ENCODE peak calls at places on chromosome 12, in eight cellular contexts. P is neuronal stem cell, L is SK-N-SH, Z is suprapubic skin, W is ovary, T is A549, H is right cardiac atrium, X is aorta. Q is an unnamed sample. For H3K4me1, the result is how much of the 10 kb centered on the place peaks cover.

GRCh38 chr12:49885118-49885517 is 18.6 kb downstream of the FAIM2 start:
- DNase-seq in P (no peak), L (no peak), Z (no peak), W (no peak), T (no peak), H (no peak), X (peak), Q (no peak)

GRCh38 chr12:93591137-93591868 is 18.8 kb downstream of the SOCS2 start:
- DNase-seq in P (no peak), L (peak), Z (peak), W (peak), T (peak), H (peak), X (peak), Q (peak)

GRCh38 chr12:32302218-32302826 is 97.0 kb upstream of the FGD4 start:
- DNase-seq in P (no peak), L (peak), Z (no peak), W (no peak), T (no peak), H (no peak), X (no peak), Q (peak)

GRCh38 chr12:27843714-27844245 is 63.7 kb upstream of the MANSC4 start:
- DNase-seq in P (no peak), L (no peak), Z (no peak), W (no peak), T (no peak), H (no peak), X (no peak), Q (peak)

GRCh38 chr12:50764861-50765324 is 992 bp downstream of the ATF1 start:
- DNase-seq in P (no peak), L (peak), Z (peak), W (no peak), T (peak), H (no peak), X (no peak), Q (peak)

GRCh38 chr12:59113831-59114273 is 193.5 kb upstream of the LRIG3 start:
- DNase-seq in P (peak), L (peak), Z (peak), W (peak), T (peak), H (peak), X (peak), Q (peak)

GRCh38 chr12:89111964-89112363 is 240.3 kb downstream of the DUSP6 start:
- DNase-seq in P (no peak), L (no peak), Z (no peak), W (no peak), T (no peak), H (no peak), X (no peak), Q (no peak)

GRCh38 chr12:24297516-24297915 is 348.0 kb upstream of the SOX5 start:
- DNase-seq in P (no peak), L (no peak), Z (no peak), W (no peak), T (no peak), H (no peak), X (no peak), Q (no peak)

GRCh38 chr12:34368079-34368478 is 345.8 kb downstream of the ALG10 start:
- DNase-seq in P (no peak), L (no peak), Z (no peak), W (no peak), T (no peak), H (no peak), X (no peak), Q (no peak)

GRCh38 chr12:57368349-57369095 is 62.3 kb downstream of the R3HDM2 start:
- DNase-seq in P (no peak), L (no peak), Z (no peak), W (no peak), T (peak), H (no peak), X (no peak), Q (no peak)

GRCh38 chr12:64147860-64148259 is 74.2 kb downstream of the KICS2 start:
- DNase-seq in P (no peak), L (no peak), Z (no peak), W (no peak), T (no peak), H (no peak), X (no peak), Q (no peak)

GRCh38 chr12:24054411-24054810 is 104.9 kb upstream of the SOX5 start:
- DNase-seq in P (no peak), L (no peak), Z (no peak), W (no peak), T (no peak), H (peak), X (peak), Q (no peak)

GRCh38 chr12:54622463-54623183 is 12.1 kb downstream of the LACRT start:
- DNase-seq in P (no peak), L (no peak), Z (no peak), W (no peak), T (no peak), H (no peak), X (no peak), Q (no peak)

GRCh38 chr12:127717293-127717692 is 549.7 kb upstream of the TMEM132C start:
- DNase-seq in P (no peak), L (no peak), Z (no peak), W (no peak), T (no peak), H (no peak), X (no peak), Q (no peak)

GRCh38 chr12:91923864-91924263 is 221.8 kb downstream of the BTG1 start:
- DNase-seq in P (no peak), L (no peak), Z (no peak), W (no peak), T (no peak), H (peak), X (peak), Q (no peak)

GRCh38 chr12:121812921-121813896 is 9.4 kb downstream of the SETD1B start:
- DNase-seq in P (no peak), L (no peak), Z (peak), W (no peak), T (no peak), H (no peak), X (peak), Q (peak)

GRCh38 chr12:79964100-79964627 is 29.3 kb upstream of the PPP1R12A start:
- DNase-seq in P (no peak), L (no peak), Z (no peak), W (no peak), T (no peak), H (no peak), X (no peak), Q (no peak)

GRCh38 chr12:111011999-111012600 is 91.7 kb upstream of the MYL2 start:
- DNase-seq in P (no peak), L (no peak), Z (no peak), W (no peak), T (no peak), H (no peak), X (no peak), Q (no peak)

GRCh38 chr12:93370947-93371346 is 6.8 kb upstream of the NUDT4 start:
- DNase-seq in P (no peak), L (no peak), Z (no peak), W (no peak), T (no peak), H (no peak), X (no peak), Q (no peak)

GRCh38 chr12:125634813-125635212 is 569.6 kb downstream of the AACS start:
- DNase-seq in P (no peak), L (no peak), Z (no peak), W (no peak), T (no peak), H (no peak), X (no peak), Q (no peak)

GRCh38 chr12:10361622-10362021 is 28.2 kb downstream of the KLRK1 start:
- DNase-seq in P (no peak), L (no peak), Z (no peak), W (no peak), T (no peak), H (no peak), X (no peak), Q (peak)

GRCh38 chr12:109736552-109737108 is 23.0 kb downstream of the FAM222A start:
- DNase-seq in P (peak), L (peak), Z (peak), W (peak), T (no peak), H (peak), X (peak), Q (peak)

GRCh38 chr12:124520896-124521295 is 46.5 kb downstream of the NCOR2 start:
- DNase-seq in P (no peak), L (no peak), Z (peak), W (no peak), T (no peak), H (no peak), X (no peak), Q (no peak)

GRCh38 chr12:131642101-131642540 is 68.8 kb upstream of the SFSWAP start:
- DNase-seq in P (no peak), L (no peak), Z (no peak), W (no peak), T (peak), H (no peak), X (no peak), Q (peak)

GRCh38 chr12:39587247-39587646 is 32.4 kb downstream of the ABCD2 start:
- DNase-seq in P (no peak), L (peak), Z (no peak), W (no peak), T (no peak), H (no peak), X (no peak), Q (peak)

GRCh38 chr12:41151789-41152188 is 36.3 kb upstream of the PDZRN4 start:
- DNase-seq in P (no peak), L (no peak), Z (no peak), W (no peak), T (peak), H (no peak), X (no peak), Q (no peak)

GRCh38 chr12:54654926-54655325 is 6.8 kb upstream of the DCD start:
- DNase-seq in P (no peak), L (no peak), Z (no peak), W (no peak), T (no peak), H (no peak), X (no peak), Q (no peak)

GRCh38 chr12:122981036-122981471 is 573 bp downstream of the ARL6IP4 start:
- DNase-seq in P (no peak), L (peak), Z (peak), W (peak), T (no peak), H (peak), X (no peak), Q (no peak)

GRCh38 chr12:57216931-57217871 is 607 bp downstream of the NXPH4 start:
- DNase-seq in P (no peak), L (peak), Z (no peak), W (no peak), T (peak), H (no peak), X (no peak), Q (no peak)

GRCh38 chr12:111942557-111942956 is 70.4 kb downstream of the TMEM116 start:
- DNase-seq in P (no peak), L (no peak), Z (no peak), W (no peak), T (no peak), H (no peak), X (no peak), Q (no peak)

GRCh38 chr12:31951008-31951407 is 8.2 kb upstream of the RESF1 start:
- DNase-seq in P (no peak), L (no peak), Z (no peak), W (no peak), T (no peak), H (no peak), X (no peak), Q (no peak)

GRCh38 chr12:23757541-23757962 is 191.9 kb downstream of the SOX5 start:
- DNase-seq in P (peak), L (no peak), Z (no peak), W (no peak), T (no peak), H (no peak), X (no peak), Q (no peak)

GRCh38 chr12:88036368-88036965 is 7.3 kb upstream of the C12orf50 start:
- DNase-seq in P (no peak), L (no peak), Z (no peak), W (no peak), T (no peak), H (no peak), X (no peak), Q (peak)

GRCh38 chr12:57151741-57152407 is 4.5 kb upstream of the LRP1-AS start:
- DNase-seq in P (no peak), L (peak), Z (peak), W (peak), T (no peak), H (peak), X (peak), Q (no peak)

GRCh38 chr12:2034633-2035420 is 18.0 kb upstream of the CACNA1C start:
- DNase-seq in P (peak), L (peak), Z (peak), W (peak), T (peak), H (peak), X (peak), Q (peak)

GRCh38 chr12:96177013-96177412 is 17.2 kb upstream of the ELK3 start:
- DNase-seq in P (no peak), L (no peak), Z (no peak), W (no peak), T (no peak), H (peak), X (no peak), Q (no peak)

GRCh38 chr12:115466076-115466475 is 782.1 kb upstream of the TBX3 start:
- DNase-seq in P (no peak), L (no peak), Z (no peak), W (no peak), T (no peak), H (no peak), X (no peak), Q (no peak)

GRCh38 chr12:107669946-107670345 is 15.7 kb upstream of the PWP1 start:
- DNase-seq in P (no peak), L (no peak), Z (no peak), W (no peak), T (no peak), H (no peak), X (no peak), Q (no peak)

GRCh38 chr12:95718001-95718400 is 72.6 kb downstream of the NTN4 start:
- DNase-seq in P (no peak), L (no peak), Z (no peak), W (no peak), T (no peak), H (no peak), X (no peak), Q (no peak)

GRCh38 chr12:1500095-1500801 is 94.1 kb downstream of the FBXL14 start:
- DNase-seq in P (no peak), L (no peak), Z (no peak), W (no peak), T (no peak), H (peak), X (peak), Q (peak)

GRCh38 chr12:6536894-6537579 is 2.7 kb downstream of the GAPDH start:
- DNase-seq in P (no peak), L (no peak), Z (no peak), W (peak), T (no peak), H (no peak), X (no peak), Q (no peak)
- H3K4me1 ChIP-seq in P (under half), L (under half), Z (half or more), W (under half), T (half or more), H (under half), X (under half), Q (half or more)

GRCh38 chr12:166425-167091 is 47.4 kb downstream of the SLC6A12 start:
- DNase-seq in P (no peak), L (no peak), Z (no peak), W (no peak), T (no peak), H (no peak), X (no peak), Q (no peak)

GRCh38 chr12:162467-163307 is 51.3 kb downstream of the SLC6A12 start:
- DNase-seq in P (peak), L (peak), Z (no peak), W (no peak), T (no peak), H (no peak), X (no peak), Q (no peak)

GRCh38 chr12:165862-166368 is 48.0 kb downstream of the SLC6A12 start:
- DNase-seq in P (no peak), L (no peak), Z (no peak), W (no peak), T (no peak), H (no peak), X (no peak), Q (no peak)

GRCh38 chr12:163406-163986 is 50.5 kb downstream of the SLC6A12 start:
- DNase-seq in P (no peak), L (no peak), Z (no peak), W (no peak), T (no peak), H (no peak), X (no peak), Q (no peak)

DNA sequence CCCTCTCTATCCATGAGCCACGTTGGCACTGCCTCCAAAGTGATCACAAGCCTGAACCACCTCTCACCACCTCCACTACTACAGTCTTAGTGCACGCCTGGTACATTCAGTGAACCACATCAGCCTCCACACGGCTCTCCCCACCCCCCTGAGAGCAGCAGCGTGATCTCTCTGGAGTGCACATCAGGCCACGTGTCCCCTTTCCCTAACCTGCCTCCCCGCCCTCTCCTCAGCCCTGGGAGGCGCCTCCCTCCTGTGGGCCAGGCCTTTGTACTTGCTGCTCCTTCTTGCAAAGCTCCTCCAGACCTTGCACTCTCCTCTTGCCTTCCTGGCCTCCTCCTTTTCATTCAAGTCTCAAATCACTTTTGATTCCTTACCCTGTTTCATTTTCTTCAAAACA is 49.8 kb downstream of the SLC6A12 start:
- DNase-seq in P (no peak), L (no peak), Z (no peak), W (no peak), T (no peak), H (no peak), X (no peak), Q (no peak)
- H3K4me1 ChIP-seq in P (under half), L (under half), Z (under half), W (under half), T (under half), H (under half), X (under half), Q (under half)

GRCh38 chr12:14257734-14258467 is 107.6 kb upstream of the ATF7IP start:
- DNase-seq in P (peak), L (peak), Z (peak), W (peak), T (peak), H (peak), X (peak), Q (peak)

GRCh38 chr12:14256139-14256538 is 109.3 kb upstream of the ATF7IP start:
- DNase-seq in P (no peak), L (no peak), Z (no peak), W (no peak), T (no peak), H (no peak), X (no peak), Q (no peak)

GRCh38 chr12:14258468-14258947 is 107.0 kb upstream of the ATF7IP start:
- DNase-seq in P (no peak), L (no peak), Z (no peak), W (peak), T (no peak), H (no peak), X (no peak), Q (peak)

GRCh38 chr12:14256555-14257169 is 108.8 kb upstream of the ATF7IP start:
- DNase-seq in P (peak), L (peak), Z (peak), W (peak), T (peak), H (peak), X (peak), Q (peak)

DNA sequence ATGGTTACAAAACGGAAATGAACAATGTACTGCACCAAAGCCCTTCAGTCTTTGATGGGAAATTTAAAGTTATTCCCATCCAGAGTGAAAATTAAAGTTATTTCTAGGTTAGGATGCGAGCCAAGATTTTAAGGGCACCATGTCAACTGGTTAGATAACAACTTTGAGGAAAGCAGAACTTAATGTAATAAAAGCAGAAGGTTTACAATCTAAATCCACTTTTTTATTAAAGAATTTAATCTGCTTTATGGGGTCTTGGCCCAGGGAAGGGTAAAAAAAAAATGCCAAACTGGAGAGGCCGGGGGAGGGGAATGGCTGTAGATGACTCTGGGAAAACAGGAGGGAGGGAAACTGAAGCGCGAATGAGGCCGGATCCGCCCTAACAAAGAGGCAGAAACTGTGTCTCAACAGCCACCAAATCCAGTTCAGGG is 108.2 kb upstream of the ATF7IP start:
- DNase-seq in P (no peak), L (no peak), Z (no peak), W (peak), T (no peak), H (no peak), X (no peak), Q (no peak)
- H3K4me1 ChIP-seq in P (under half), L (under half), Z (half or more), W (under half), T (under half), H (under half), X (under half), Q (under half)

GRCh38 chr12:19223018-19223417 is 93.5 kb downstream of the PLEKHA5 start:
- DNase-seq in P (no peak), L (peak), Z (no peak), W (no peak), T (peak), H (no peak), X (no peak), Q (peak)
- H3K4me1 ChIP-seq in P (under half), L (under half), Z (under half), W (under half), T (under half), H (under half), X (under half), Q (under half)

DNA sequence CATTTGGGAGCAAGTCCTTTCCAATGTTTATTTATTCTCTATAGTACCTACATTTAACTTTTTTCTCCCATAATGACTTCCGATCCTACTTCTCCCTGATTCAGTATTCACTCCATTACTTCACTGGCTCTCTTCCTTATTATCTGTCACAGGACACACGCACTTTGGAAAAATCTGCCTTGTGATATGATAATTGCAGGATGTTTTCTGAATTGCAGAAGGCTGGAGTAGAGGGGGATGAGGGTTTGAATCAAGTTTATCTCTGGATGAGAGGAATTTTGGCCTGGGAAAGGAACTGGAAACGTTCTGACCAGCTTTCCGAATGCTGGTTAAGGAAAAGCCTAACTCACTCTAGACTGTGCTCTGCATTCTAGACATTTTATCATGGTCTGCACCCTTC is 75.0 kb downstream of the HMGA2 start:
- DNase-seq in P (no peak), L (no peak), Z (no peak), W (no peak), T (no peak), H (no peak), X (no peak), Q (no peak)
- H3K4me1 ChIP-seq in P (under half), L (half or more), Z (under half), W (under half), T (under half), H (under half), X (under half), Q (under half)

DNA sequence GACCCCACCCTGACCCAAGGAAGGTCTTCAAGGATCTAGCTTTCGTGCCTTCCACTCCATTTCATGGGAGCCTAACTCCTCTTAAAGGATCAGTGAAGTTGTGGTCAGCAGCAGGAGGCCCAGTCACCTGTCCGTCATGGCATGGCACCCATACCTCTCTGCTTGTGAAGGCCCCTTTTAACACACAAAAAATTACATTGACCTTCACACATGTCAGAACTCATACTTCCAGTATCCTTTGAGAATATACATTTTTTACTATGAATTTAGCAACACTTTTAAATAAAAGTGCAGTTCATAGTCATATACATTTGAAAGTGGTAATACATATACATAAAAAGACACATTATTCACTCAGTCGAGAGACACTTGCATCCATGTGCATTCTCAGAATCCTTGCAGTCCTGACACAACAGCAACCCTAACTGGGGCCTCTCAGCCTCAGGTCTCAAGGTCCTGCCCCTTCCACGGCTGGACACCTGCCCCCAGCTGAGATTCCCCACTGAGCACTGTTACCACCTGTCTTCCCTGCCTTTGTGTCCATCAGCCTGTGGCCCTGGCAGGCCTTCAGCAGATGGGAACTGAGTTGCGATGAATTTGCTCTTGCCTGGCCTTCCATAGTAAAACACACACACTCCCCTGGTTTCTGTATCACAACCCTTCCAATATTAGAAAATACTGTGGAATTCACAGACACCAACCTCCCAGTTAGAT is 3.7 kb upstream of the KRT3 start:
- DNase-seq in P (no peak), L (no peak), Z (no peak), W (no peak), T (no peak), H (no peak), X (no peak), Q (no peak)
- H3K4me1 ChIP-seq in P (under half), L (under half), Z (under half), W (under half), T (half or more), H (under half), X (under half), Q (under half)